ENCODE peak calls at places on chromosome 4, in eight cellular contexts. M is H7; I is B cell; R is IMR-90; K is ACHN; Q is T-helper 9 cell; S is stimulated activated CD4-positive, alpha-beta T cell treated with anti-CD3 and anti-CD28 coated beads, Interleukin-12 subunit alpha, Interleukin-12 subunit beta, amount 100 ng/mL, for 48 hours; W is sciatic nerve. U is an unnamed sample.

GRCh38 chr4:168713193-168713592 is 216.3 kb downstream of the PALLD start:
- DNase-seq in Q (no peak), W (no peak), K (no peak), R (no peak), I (no peak), S (no peak), M (no peak), U (no peak)

GRCh38 chr4:155572106-155572703 is 94.4 kb upstream of the GUCY1A1 start:
- DNase-seq in S (no peak), I (no peak), R (peak), Q (no peak), W (no peak), M (no peak), K (no peak), U (no peak)

GRCh38 chr4:153919667-153920066 is 130.8 kb upstream of the SFRP2 start:
- DNase-seq in S (no peak), M (no peak), I (no peak), W (no peak), K (no peak), Q (no peak), R (no peak), U (no peak)

GRCh38 chr4:185508162-185508561 is 27.1 kb downstream of the PDLIM3 start:
- DNase-seq in I (no peak), W (no peak), R (no peak), M (no peak), S (no peak), Q (no peak), K (no peak), U (no peak)

GRCh38 chr4:107164962-107165361 is 128.8 kb upstream of the DKK2 start:
- DNase-seq in W (no peak), Q (no peak), K (no peak), S (no peak), I (no peak), M (no peak), R (no peak), U (no peak)

GRCh38 chr4:90095000-90095399 is 32.2 kb upstream of the CCSER1 start:
- DNase-seq in K (no peak), S (no peak), M (no peak), I (no peak), R (no peak), W (no peak), Q (no peak), U (no peak)

GRCh38 chr4:101201421-101201820 is 145.9 kb downstream of the PPP3CA start:
- DNase-seq in S (no peak), Q (no peak), M (no peak), W (no peak), R (no peak), K (peak), I (no peak), U (no peak)

GRCh38 chr4:148515248-148515647 is 73.0 kb upstream of the NR3C2 start:
- DNase-seq in R (peak), M (no peak), K (peak), I (no peak), Q (no peak), W (no peak), S (no peak), U (no peak)

GRCh38 chr4:4260185-4260751 is 12.2 kb upstream of the TMEM128 start:
- DNase-seq in K (peak), R (peak), M (peak), I (no peak), W (no peak), Q (no peak), S (no peak), U (no peak)

GRCh38 chr4:28558871-28559270 is 1698.2 kb downstream of the STIM2 start:
- DNase-seq in R (peak), Q (no peak), M (no peak), I (no peak), W (no peak), S (no peak), K (no peak), U (no peak)

GRCh38 chr4:8320386-8320750 is 50.8 kb downstream of the HTRA3 start:
- DNase-seq in M (peak), I (peak), K (no peak), S (no peak), R (no peak), Q (no peak), W (no peak), U (no peak)

GRCh38 chr4:140238353-140239041 is 84.5 kb upstream of the MAML3 start:
- DNase-seq in M (peak), R (peak), I (no peak), Q (no peak), S (no peak), K (no peak), W (peak), U (peak)

GRCh38 chr4:26272654-26273307 is 48.0 kb upstream of the RBPJ start:
- DNase-seq in M (no peak), K (no peak), W (no peak), S (no peak), I (no peak), Q (no peak), R (no peak), U (peak)

U was measured in HL-60.